ENCODE peak calls at places on chromosomes 3 and 15, in five cellular contexts. F is CD4-positive, alpha-beta T cell; Y is breast epithelium; Q is WERI-Rb-1; T is testis. A is an unnamed sample.

GRCh38 chr15:60590935-60591490 is 112.1 kb upstream of the ICE2 start:
- DNase-seq in T (peak), Q (peak), F (no peak), Y (peak), A (peak)

GRCh38 chr15:69668049-69668705 is 215.6 kb downstream of the RPLP1 start:
- DNase-seq in Y (no peak), T (no peak), F (no peak), Q (peak), A (no peak)

GRCh38 chr3:60636846-60637245 is 614.4 kb downstream of the FHIT start:
- DNase-seq in Q (no peak), Y (no peak), F (no peak), T (no peak), A (no peak)

GRCh38 chr15:69557340-69558137 is 104.9 kb downstream of the RPLP1 start:
- DNase-seq in F (no peak), Y (no peak), T (no peak), Q (peak), A (no peak)

GRCh38 chr3:127853681-127854080 is 31.4 kb upstream of the MGLL start:
- DNase-seq in Q (peak), T (no peak), F (no peak), Y (no peak), A (no peak)

GRCh38 chr15:85649372-85649771 is 145.4 kb downstream of the KLHL25 start:
- DNase-seq in T (no peak), Y (no peak), F (no peak), Q (no peak), A (no peak)

GRCh38 chr3:187922704-187923393 is 177.6 kb upstream of the BCL6 start:
- DNase-seq in Q (no peak), F (no peak), T (no peak), Y (no peak), A (no peak)

GRCh38 chr15:66704019-66704782 is 2.2 kb downstream of the SMAD6 start:
- DNase-seq in Y (no peak), T (peak), Q (no peak), F (no peak), A (no peak)

GRCh38 chr3:64502284-64502683 is 185.5 kb downstream of the ADAMTS9 start:
- DNase-seq in T (no peak), Y (no peak), Q (no peak), F (no peak), A (no peak)

GRCh38 chr3:109563149-109563548 is 225.8 kb upstream of the DPPA4 start:
- DNase-seq in Y (no peak), Q (no peak), F (peak), T (no peak), A (no peak)

GRCh38 chr3:16134173-16134928 is 40.1 kb upstream of the GALNT15 start:
- DNase-seq in F (no peak), Q (no peak), T (no peak), Y (no peak), A (no peak)

GRCh38 chr3:48560648-48561018 is 2.9 kb downstream of the UCN2 start:
- DNase-seq in Y (no peak), T (peak), Q (peak), F (no peak), A (no peak)

GRCh38 chr15:85289677-85290365 is 90.6 kb upstream of the AKAP13 start:
- DNase-seq in Y (no peak), F (no peak), Q (peak), T (peak), A (no peak)

GRCh38 chr15:31330836-31331235 is 4.2 kb downstream of the KLF13 start:
- DNase-seq in F (no peak), T (peak), Q (no peak), Y (no peak), A (no peak)

GRCh38 chr3:45907769-45908705 is 21.7 kb downstream of the CCR9 start:
- DNase-seq in Q (no peak), F (no peak), T (no peak), Y (no peak), A (no peak)

GRCh38 chr3:178699364-178699763 is 163.1 kb downstream of the KCNMB2 start:
- DNase-seq in F (no peak), T (no peak), Y (no peak), Q (no peak), A (no peak)

GRCh38 chr15:60381148-60381788 is 16.5 kb downstream of the ANXA2 start:
- DNase-seq in Y (no peak), F (no peak), T (no peak), Q (no peak), A (no peak)

GRCh38 chr3:150479370-150479769 is 66.9 kb downstream of the SERP1 start:
- DNase-seq in Y (no peak), Q (no peak), T (no peak), F (no peak), A (no peak)

GRCh38 chr15:35181538-35181937 is 96.4 kb upstream of the NANOGP8 start:
- DNase-seq in T (no peak), Q (no peak), F (no peak), Y (no peak), A (no peak)

GRCh38 chr3:137282871-137283270 is 325.1 kb downstream of the IL20RB start:
- DNase-seq in T (no peak), Q (no peak), F (no peak), Y (no peak), A (no peak)

GRCh38 chr3:58066842-58067241 is 58.6 kb downstream of the FLNB start:
- DNase-seq in Y (no peak), Q (no peak), F (no peak), T (no peak), A (no peak)

GRCh38 chr15:62453356-62453755 is 288.3 kb upstream of the C2CD4B start:
- DNase-seq in F (no peak), T (no peak), Y (no peak), Q (no peak), A (no peak)

GRCh38 chr15:89332446-89332845 is 2.2 kb downstream of the POLG start:
- DNase-seq in Q (peak), F (no peak), Y (no peak), T (no peak), A (no peak)

GRCh38 chr3:4655145-4656045 is 162.2 kb downstream of the ITPR1 start:
- DNase-seq in T (no peak), Q (no peak), Y (no peak), F (no peak), A (no peak)

GRCh38 chr15:48693474-48693873 is 48.0 kb upstream of the FBN1 start:
- DNase-seq in F (no peak), Q (no peak), T (no peak), Y (no peak), A (no peak)

GRCh38 chr3:110026421-110026820 is 689.1 kb upstream of the DPPA4 start:
- DNase-seq in F (no peak), Y (no peak), Q (no peak), T (no peak), A (no peak)

GRCh38 chr3:31948255-31948654 is 32.8 kb downstream of the OSBPL10 start:
- DNase-seq in Y (no peak), Q (no peak), T (no peak), F (no peak), A (no peak)

GRCh38 chr3:139838269-139838957 is 96.6 kb upstream of the CLSTN2 start:
- DNase-seq in F (no peak), Y (no peak), T (no peak), Q (no peak), A (no peak)

GRCh38 chr3:127104586-127104985 is 88.3 kb upstream of the PRR23E start:
- DNase-seq in Q (no peak), T (no peak), F (no peak), Y (no peak), A (no peak)

GRCh38 chr3:195071011-195071728 is 199.8 kb downstream of the XXYLT1 start:
- DNase-seq in F (no peak), Q (no peak), Y (no peak), T (no peak), A (no peak)

GRCh38 chr3:63960048-63960711 is 48.0 kb upstream of the SCAANT1 start:
- DNase-seq in Y (no peak), Q (no peak), F (no peak), T (no peak), A (no peak)

GRCh38 chr3:123405021-123405420 is 43.9 kb downstream of the ADCY5 start:
- DNase-seq in Y (no peak), F (no peak), T (no peak), Q (no peak), A (peak)

DNA sequence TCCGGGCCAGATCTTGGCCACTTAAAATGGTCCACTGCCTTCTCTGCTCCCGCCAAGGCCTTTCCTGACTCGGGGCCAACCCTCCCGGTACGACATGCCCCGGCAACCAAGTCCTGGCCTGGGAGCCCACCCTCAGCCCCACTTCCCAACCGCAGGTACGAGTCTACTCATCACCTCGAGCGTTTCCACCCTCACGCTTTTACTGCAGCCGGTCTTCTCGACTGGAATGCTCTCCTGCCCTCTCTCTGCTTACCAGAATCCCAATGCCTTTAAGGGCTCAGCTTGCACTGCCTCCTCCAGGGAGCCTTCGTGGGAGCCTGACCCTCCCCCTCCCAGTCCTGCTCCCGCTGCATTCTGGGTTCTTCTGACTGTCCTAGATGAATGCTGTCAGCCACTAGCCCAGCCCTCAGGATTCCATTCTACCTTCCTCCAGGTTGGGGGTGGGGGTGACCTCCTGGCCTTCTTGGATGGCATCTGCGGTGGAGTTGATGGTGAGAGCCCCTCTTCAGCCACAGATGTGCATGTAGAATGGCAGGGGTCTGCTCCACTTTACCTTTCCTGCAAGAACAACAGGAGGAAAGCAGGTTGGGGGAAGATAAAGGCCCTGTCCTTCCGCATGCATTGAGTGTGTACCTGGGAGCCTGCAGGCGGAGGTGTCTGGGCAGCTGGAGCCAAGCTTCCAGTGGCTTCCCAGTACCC is 1.1 kb upstream of the CSRNP1 start:
- DNase-seq in Y (peak), Q (peak), F (no peak), T (peak), A (no peak)
- H3K27ac ChIP-seq in Y (peak), Q (no peak), F (no peak), T (peak), A (peak)

GRCh38 chr15:75718326-75718725 is 5.7 kb upstream of the CSPG4 start:
- DNase-seq in F (no peak), Y (no peak), Q (no peak), T (no peak), A (no peak)
- H3K27ac ChIP-seq in F (no peak), Y (no peak), Q (no peak), T (no peak), A (no peak)

GRCh38 chr3:30232546-30232945 is 373.9 kb upstream of the TGFBR2 start:
- DNase-seq in Q (no peak), Y (no peak), T (no peak), F (no peak), A (no peak)
- H3K27ac ChIP-seq in Q (no peak), Y (peak), T (no peak), F (no peak), A (no peak)

GRCh38 chr3:44848634-44849033 is 13.1 kb upstream of the TMEM42 start:
- DNase-seq in T (no peak), Q (no peak), Y (no peak), F (no peak), A (no peak)

GRCh38 chr3:44842376-44842775 is 19.3 kb upstream of the TMEM42 start:
- DNase-seq in F (no peak), T (no peak), Q (no peak), Y (no peak), A (no peak)

DNA sequence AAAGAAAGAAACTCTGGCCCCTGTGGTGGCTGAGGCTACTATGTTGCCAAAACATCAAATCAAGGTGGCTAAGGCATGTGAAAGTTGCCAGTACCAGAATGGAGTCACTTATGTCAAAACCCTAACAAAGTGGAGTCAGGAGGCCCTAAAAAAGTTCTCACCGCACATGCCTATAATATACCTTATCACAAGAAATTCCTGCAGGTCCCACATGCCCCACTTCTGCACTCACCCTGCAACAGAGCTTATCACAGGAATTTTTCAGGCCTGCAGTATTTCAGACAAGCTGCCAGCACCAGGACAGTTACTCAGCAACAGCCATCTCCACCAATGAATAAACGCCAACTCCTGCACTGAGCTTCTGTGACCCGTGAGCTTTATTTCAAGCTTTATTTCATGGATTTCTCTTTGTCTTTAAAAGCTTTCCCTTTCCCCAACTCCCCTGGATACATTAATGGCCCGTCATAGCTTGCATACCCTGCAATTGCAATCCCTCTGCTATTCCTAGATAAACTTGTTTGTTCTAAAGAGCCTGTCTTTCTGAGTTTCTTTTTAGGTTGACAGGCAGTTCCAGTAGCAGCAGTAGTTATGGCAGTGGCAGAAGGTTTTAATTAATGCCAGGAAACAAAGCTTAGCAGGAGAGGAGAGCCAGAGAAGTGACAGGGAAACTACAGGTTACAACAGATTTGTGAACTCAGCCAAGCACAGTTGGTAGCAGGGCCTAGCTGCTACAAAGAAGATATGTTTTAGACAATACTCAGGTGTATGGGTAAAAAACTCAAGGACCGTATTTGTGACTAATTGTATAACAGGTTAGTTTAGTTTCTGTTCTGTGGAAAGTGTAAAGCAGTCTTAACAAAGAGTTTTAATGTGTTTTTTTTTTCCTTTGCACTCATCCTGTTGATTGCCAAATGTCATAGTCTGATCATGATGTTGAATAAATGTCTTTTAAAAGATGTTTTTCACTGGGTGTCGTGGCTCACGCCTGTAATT is 15.9 kb upstream of the TMEM42 start:
- DNase-seq in T (no peak), Y (no peak), F (no peak), Q (no peak), A (no peak)
- H3K27ac ChIP-seq in T (no peak), Y (peak), F (no peak), Q (no peak), A (no peak)

GRCh38 chr3:158788446-158788845 is 13.4 kb upstream of the MFSD1 start:
- DNase-seq in Q (no peak), T (no peak), F (no peak), Y (no peak), A (no peak)
- H3K27ac ChIP-seq in Q (no peak), T (no peak), F (no peak), Y (no peak), A (no peak)

DNA sequence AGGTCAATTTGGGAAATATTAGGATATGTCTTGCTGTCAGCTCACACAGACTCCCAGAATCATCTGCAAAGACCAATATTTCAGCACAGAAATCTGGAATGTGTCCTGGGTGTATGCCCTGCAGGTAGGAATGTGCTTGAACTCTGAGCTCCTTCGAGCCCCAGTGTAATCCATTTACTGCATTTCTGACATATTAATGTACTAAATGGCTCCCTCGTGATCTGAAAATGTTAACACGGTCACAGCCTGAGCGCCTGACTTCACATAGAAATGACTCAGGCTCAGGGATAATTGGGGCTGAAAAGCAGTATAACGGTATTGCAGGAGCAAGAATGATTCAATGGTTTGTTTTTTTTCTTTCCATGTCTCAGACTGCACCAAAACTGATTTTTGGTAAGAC is 50.0 kb downstream of the DCLK3 start:
- DNase-seq in F (no peak), Q (no peak), T (no peak), Y (no peak), A (no peak)
- H3K27ac ChIP-seq in F (no peak), Q (no peak), T (no peak), Y (no peak), A (no peak)

A was measured in substantia nigra.